ENCODE peak calls at places on chromosomes 16 and 17, in eight cellular contexts. R is CD8-positive, alpha-beta T cell; K is lung; F is mesenchymal stem cell; C is heart left ventricle; Y is cardiac fibroblast; H is colonic mucosa; N is AG04450. J is an unnamed sample.
A peak's percentile ranks its signal among the peaks of the same experiment; 100 is the strongest.

GRCh38 chr16:69093974-69094373 is 11.5 kb upstream of the HAS3 start:
- DNase-seq in R (no peak), K (no peak), F (no peak), C (no peak), Y (no peak), H (no peak), N (no peak), J (no peak)

GRCh38 chr16:67311607-67312449 is 14.7 kb downstream of the KCTD19 start:
- DNase-seq in R (no peak), K (no peak), F (peak; percentile 100), C (no peak), Y (peak; percentile 97), H (peak; percentile 43), N (peak; percentile 100), J (peak; percentile 93)

GRCh38 chr17:20097362-20097761 is 88.2 kb downstream of the SPECC1 start:
- DNase-seq in R (no peak), K (no peak), F (no peak), C (no peak), Y (no peak), H (no peak), N (no peak), J (no peak)

GRCh38 chr17:31095239-31096105 is 695 bp downstream of the NF1 start:
- DNase-seq in R (no peak), K (peak; percentile 43), F (peak; percentile 74), C (peak; percentile 80), Y (peak; percentile 58), H (peak; percentile 61), N (no peak), J (peak; percentile 58)

GRCh38 chr16:89786474-89787364 is 29.7 kb downstream of the FANCA start:
- DNase-seq in R (no peak), K (no peak), F (no peak), C (no peak), Y (no peak), H (no peak), N (no peak), J (no peak)

GRCh38 chr16:46673320-46674013 is 15.5 kb downstream of the VPS35 start:
- DNase-seq in R (peak; percentile 28), K (no peak), F (peak; percentile 77), C (no peak), Y (peak; percentile 81), H (no peak), N (no peak), J (peak; percentile 37)

GRCh38 chr17:56165017-56165720 is 11.9 kb downstream of the ANKFN1 start:
- DNase-seq in R (no peak), K (no peak), F (no peak), C (no peak), Y (no peak), H (no peak), N (no peak), J (no peak)

GRCh38 chr16:12219992-12220391 is 243.5 kb downstream of the SNX29 start:
- DNase-seq in R (no peak), K (no peak), F (no peak), C (no peak), Y (no peak), H (no peak), N (no peak), J (no peak)

GRCh38 chr16:48421741-48422140 is 36.5 kb upstream of the SIAH1 start:
- DNase-seq in R (no peak), K (no peak), F (peak; percentile 71), C (no peak), Y (no peak), H (no peak), N (no peak), J (no peak)

GRCh38 chr16:55408656-55409055 is 70.3 kb upstream of the MMP2 start:
- DNase-seq in R (no peak), K (no peak), F (no peak), C (no peak), Y (no peak), H (no peak), N (no peak), J (no peak)

GRCh38 chr16:57924514-57924913 is 46.4 kb downstream of the CNGB1 start:
- DNase-seq in R (no peak), K (no peak), F (no peak), C (no peak), Y (no peak), H (no peak), N (no peak), J (peak; percentile 45)

GRCh38 chr17:73305845-73306836 is 5.7 kb downstream of the CDC42EP4 start:
- DNase-seq in R (no peak), K (no peak), F (no peak), C (no peak), Y (no peak), H (no peak), N (no peak), J (no peak)

GRCh38 chr17:73304971-73305786 is 6.6 kb downstream of the CDC42EP4 start:
- DNase-seq in R (no peak), K (peak; percentile 74), F (peak; percentile 96), C (peak; percentile 81), Y (peak; percentile 93), H (peak; percentile 71), N (no peak), J (peak; percentile 96)

GRCh38 chr17:73302189-73302588 is 9.6 kb downstream of the CDC42EP4 start:
- DNase-seq in R (no peak), K (no peak), F (peak; percentile 33), C (no peak), Y (peak; percentile 71), H (no peak), N (no peak), J (peak; percentile 65)

GRCh38 chr17:73307130-73307529 is 4.7 kb downstream of the CDC42EP4 start:
- DNase-seq in R (no peak), K (no peak), F (no peak), C (no peak), Y (no peak), H (peak; percentile 50), N (no peak), J (peak; percentile 55)

GRCh38 chr17:73304438-73304837 is 7.4 kb downstream of the CDC42EP4 start:
- DNase-seq in R (no peak), K (no peak), F (peak; percentile 74), C (no peak), Y (no peak), H (no peak), N (no peak), J (no peak)
- H3K4me3 ChIP-seq in R (no peak overlapping the region), K (no peak overlapping the region), F (peak overlapping the region; percentile 64), C (peak overlapping the region; percentile 38), Y (no peak overlapping the region), H (no peak overlapping the region), N (peak overlapping the region; percentile 56), J (no peak overlapping the region)

DNA sequence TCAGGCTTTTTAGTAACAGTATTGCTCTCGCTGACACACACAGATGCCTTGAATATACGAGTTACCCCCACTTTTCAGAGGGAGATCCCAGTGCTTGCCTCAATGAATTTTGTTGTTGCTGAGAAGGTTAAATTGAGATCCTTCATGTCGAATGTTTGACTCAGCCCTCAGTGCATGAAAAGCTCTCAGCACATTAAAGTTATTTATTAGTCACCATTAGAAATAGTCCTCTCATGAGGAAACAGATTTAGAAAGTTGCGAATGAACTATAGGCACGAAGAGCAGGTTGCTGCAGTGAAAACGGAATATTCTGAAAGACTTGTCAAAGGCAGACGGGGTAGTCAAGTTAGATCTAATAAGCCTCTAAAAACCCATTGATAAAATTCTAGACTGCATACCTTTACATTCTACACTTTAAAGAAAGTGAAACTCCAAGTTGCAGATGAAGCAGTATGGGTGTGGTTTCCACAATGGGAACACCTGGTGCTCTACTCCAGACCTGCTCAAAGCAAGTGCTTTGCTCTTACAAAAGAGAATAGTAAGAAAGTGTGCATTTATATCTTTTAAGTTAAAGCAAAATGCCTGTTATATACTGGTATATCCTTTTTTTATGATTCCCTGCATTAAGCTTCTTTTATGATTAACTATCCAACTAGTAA is 238.1 kb downstream of the MAF start:
- DNase-seq in R (no peak), K (no peak), F (no peak), C (no peak), Y (no peak), H (no peak), N (no peak), J (no peak)
- H3K4me3 ChIP-seq in R (no peak overlapping the region), K (no peak overlapping the region), F (no peak overlapping the region), C (no peak overlapping the region), Y (no peak overlapping the region), H (no peak overlapping the region), N (no peak overlapping the region), J (no peak overlapping the region)

DNA sequence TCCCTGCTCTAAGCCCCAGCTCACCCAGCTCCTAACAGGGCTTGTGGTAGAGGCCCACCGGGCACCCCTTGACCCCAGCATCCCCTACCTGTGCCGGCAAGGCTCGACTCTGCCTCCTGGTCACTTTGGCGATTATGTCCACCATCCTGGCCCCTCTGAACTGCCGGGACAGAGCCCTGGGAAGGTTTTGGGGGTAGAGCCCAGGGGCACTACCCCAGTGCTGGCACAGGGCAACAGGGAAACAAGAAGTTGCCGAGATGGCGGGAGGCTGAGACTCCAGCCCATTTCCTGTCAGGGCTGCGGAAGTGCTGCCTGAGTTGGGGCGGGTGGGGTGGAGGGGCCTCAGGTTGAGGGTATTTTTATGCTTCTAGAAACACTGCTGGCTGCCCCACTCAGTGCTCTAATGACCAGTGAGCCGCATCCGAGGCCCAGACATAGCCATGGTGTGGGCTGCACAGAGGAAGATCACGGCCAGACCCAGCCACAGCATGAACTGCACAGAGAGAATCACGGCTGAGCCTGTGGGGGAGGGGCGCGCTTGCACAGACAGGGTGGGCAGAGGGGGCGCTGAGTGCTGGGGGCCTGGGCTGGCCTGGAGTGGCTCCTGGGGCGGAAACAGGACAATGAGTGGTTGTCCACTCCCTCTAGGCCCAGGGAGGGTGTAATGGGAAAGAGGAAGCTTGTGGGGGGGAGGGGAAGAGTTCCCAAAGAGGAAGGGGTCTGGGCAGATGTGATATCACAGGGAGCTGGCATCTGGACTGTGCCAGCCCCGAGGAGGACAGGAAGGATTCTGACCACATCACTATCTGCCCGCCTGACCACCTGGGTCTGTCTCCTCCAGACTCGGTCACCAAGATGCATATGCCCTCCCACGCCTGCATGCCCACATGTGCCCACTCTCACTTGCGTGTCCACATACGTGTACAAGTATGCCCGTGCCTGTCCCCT is 22.3 kb downstream of the ARHGAP27 start:
- DNase-seq in R (peak; percentile 59), K (no peak), F (no peak), C (peak; percentile 73), Y (no peak), H (peak; percentile 43), N (no peak), J (no peak)
- H3K4me3 ChIP-seq in R (peak overlapping the region; percentile 100), K (peak overlapping the region; percentile 18), F (no peak overlapping the region), C (peak overlapping the region; percentile 29), Y (no peak overlapping the region), H (peak overlapping the region; percentile 41), N (no peak overlapping the region), J (no peak overlapping the region)

GRCh38 chr17:2025622-2026309 is 632 bp upstream of the RTN4RL1 start:
- DNase-seq in R (no peak), K (peak; percentile 71), F (peak; percentile 73), C (peak; percentile 85), Y (peak; percentile 68), H (peak; percentile 76), N (no peak), J (peak; percentile 69)

GRCh38 chr17:2023692-2024571 is 1.2 kb downstream of the RTN4RL1 start:
- DNase-seq in R (no peak), K (peak; percentile 76), F (peak; percentile 43), C (no peak), Y (peak; percentile 75), H (no peak), N (no peak), J (no peak)

GRCh38 chr17:2023256-2023655 is 1.9 kb downstream of the RTN4RL1 start:
- DNase-seq in R (no peak), K (no peak), F (no peak), C (no peak), Y (no peak), H (no peak), N (no peak), J (no peak)

GRCh38 chr17:2025220-2025621 is at the start of gene RTN4RL1:
- DNase-seq in R (peak; percentile 65), K (peak; percentile 83), F (peak; percentile 47), C (peak; percentile 82), Y (peak; percentile 64), H (peak; percentile 62), N (no peak), J (peak; percentile 68)

GRCh38 chr17:2024572-2025219 is 438 bp downstream of the RTN4RL1 start:
- DNase-seq in R (no peak), K (no peak), F (no peak), C (no peak), Y (no peak), H (no peak), N (no peak), J (no peak)
- H3K4me3 ChIP-seq in R (peak overlapping the region; percentile 68), K (peak overlapping the region; percentile 44), F (peak overlapping the region; percentile 62), C (peak overlapping the region; percentile 63), Y (peak overlapping the region; percentile 33), H (peak overlapping the region; percentile 50), N (peak overlapping the region; percentile 45), J (peak overlapping the region; percentile 44)

J was measured in MG63.